ENCODE peak calls at places on chromosomes 2 and 18, in eight cellular contexts. D is coronary artery; V is brain microvascular endothelial cell; L is right lobe of liver; C is SK-N-SH; X is K562; R is CD8-positive, alpha-beta T cell; M is AG04450. H is an unnamed sample.

GRCh38 chr18:9694174-9694573 is 13.9 kb upstream of the RAB31 start:
- DNase-seq in D (no peak), V (no peak), L (no peak), C (no peak), X (no peak), R (no peak), M (no peak), H (no peak)

GRCh38 chr2:219551412-219551811 is 7.6 kb downstream of the TMEM198 start:
- DNase-seq in D (no peak), V (no peak), L (no peak), C (peak), X (peak), R (no peak), M (no peak), H (no peak)

GRCh38 chr2:196239622-196240587 is 68.5 kb upstream of the STK17B start:
- DNase-seq in D (no peak), V (peak), L (peak), C (no peak), X (peak), R (peak), M (no peak), H (peak)

GRCh38 chr2:73931531-73932500 is 5.1 kb downstream of the DGUOK start:
- DNase-seq in D (no peak), V (peak), L (no peak), C (no peak), X (no peak), R (peak), M (no peak), H (no peak)

GRCh38 chr2:219073413-219074129 is 12.8 kb upstream of the IHH start:
- DNase-seq in D (no peak), V (peak), L (no peak), C (peak), X (peak), R (no peak), M (peak), H (no peak)

GRCh38 chr2:107621186-107621835 is 205.4 kb upstream of the RGPD4 start:
- DNase-seq in D (no peak), V (no peak), L (no peak), C (no peak), X (no peak), R (no peak), M (no peak), H (no peak)

GRCh38 chr2:96409543-96410184 is 74.1 kb downstream of the NCAPH start:
- DNase-seq in D (no peak), V (no peak), L (peak), C (peak), X (no peak), R (no peak), M (no peak), H (no peak)

GRCh38 chr2:74181739-74182138 is 3.1 kb upstream of the MOB1A start:
- DNase-seq in D (no peak), V (no peak), L (no peak), C (peak), X (peak), R (no peak), M (no peak), H (peak)

GRCh38 chr2:20617081-20617575 is 33.8 kb downstream of the HS1BP3 start:
- DNase-seq in D (peak), V (no peak), L (peak), C (peak), X (peak), R (no peak), M (no peak), H (peak)

GRCh38 chr2:231671617-231672350 is 36.5 kb upstream of the PTMA start:
- DNase-seq in D (peak), V (no peak), L (no peak), C (no peak), X (no peak), R (no peak), M (no peak), H (peak)

GRCh38 chr2:180077295-180077906 is 70.3 kb upstream of the CWC22 start:
- DNase-seq in D (no peak), V (no peak), L (no peak), C (peak), X (no peak), R (no peak), M (peak), H (no peak)

DNA sequence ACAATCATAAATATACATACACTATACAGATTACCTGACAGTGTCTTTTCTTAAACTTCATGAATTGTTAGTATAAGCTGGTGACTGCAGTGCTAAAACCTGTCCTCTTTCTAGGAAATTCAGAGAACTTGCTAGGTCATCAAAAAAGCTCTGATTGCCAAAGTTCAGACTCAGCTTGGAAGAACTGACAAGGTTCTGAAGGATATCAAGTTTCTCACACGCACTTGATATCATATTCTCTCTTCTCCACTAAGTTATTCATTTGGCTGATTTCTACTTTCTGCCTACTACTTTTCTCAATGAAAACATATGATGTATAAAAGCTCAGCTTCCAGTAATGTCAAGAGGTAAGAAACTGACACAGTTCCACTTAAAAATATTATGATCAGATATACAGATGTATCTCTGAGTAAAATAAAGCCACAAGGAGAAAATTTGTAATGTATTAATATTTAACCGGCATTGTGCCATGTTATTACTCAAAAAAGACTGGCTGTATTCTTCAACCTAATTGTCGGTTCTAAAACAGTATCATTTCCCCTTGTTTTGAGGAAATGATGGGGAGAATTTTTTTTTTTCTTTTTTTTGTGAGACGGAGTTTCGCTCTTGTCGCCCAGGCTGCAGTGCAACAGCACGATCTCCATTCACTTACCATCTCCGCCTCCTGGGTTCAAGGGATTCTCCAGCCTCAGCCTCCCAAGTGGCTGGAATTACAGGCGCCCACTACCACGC is 2.4 kb downstream of the OSBPL1A start:
- DNase-seq in D (no peak), V (no peak), L (no peak), C (no peak), X (no peak), R (no peak), M (no peak), H (no peak)
- H3K4me3 ChIP-seq in D (no peak), V (no peak), L (no peak), C (no peak), X (no peak), R (no peak), M (no peak), H (no peak)

DNA sequence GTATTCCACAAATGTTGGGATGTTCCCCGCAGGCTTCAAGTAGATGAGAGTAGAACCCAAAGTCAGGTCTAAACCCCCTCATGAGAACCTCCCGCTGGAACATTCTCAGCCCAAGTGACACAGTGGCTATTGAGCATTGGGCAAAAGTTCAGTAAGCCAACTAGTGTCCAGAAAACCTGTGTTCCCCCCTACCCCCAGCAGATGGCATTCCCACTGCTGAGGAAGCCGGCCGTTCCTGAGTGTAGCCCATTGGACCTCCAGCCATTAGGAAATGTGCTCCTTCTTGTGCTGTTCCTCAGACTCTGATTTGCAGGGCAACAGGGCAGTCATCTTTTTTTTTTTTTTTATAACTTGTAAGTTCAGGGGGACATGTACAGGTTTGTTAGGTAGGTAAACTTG is 152.1 kb downstream of the NCK2 start:
- DNase-seq in D (peak), V (no peak), L (no peak), C (no peak), X (peak), R (no peak), M (no peak), H (no peak)
- TF ChIP-seq CTCF in D (no peak), V (peak), L (no peak), C (no peak), X (peak), R (no peak), M (no peak), H (no peak)

GRCh38 chr2:68812256-68812655 is 58.9 kb downstream of the BMP10 start:
- DNase-seq in D (no peak), V (peak), L (no peak), C (no peak), X (peak), R (no peak), M (no peak), H (no peak)

GRCh38 chr2:68811364-68811763 is 59.8 kb downstream of the BMP10 start:
- DNase-seq in D (no peak), V (no peak), L (peak), C (no peak), X (no peak), R (no peak), M (no peak), H (no peak)

GRCh38 chr2:68807821-68808266 is 63.4 kb downstream of the BMP10 start:
- DNase-seq in D (no peak), V (no peak), L (no peak), C (no peak), X (no peak), R (peak), M (no peak), H (peak)

GRCh38 chr2:68806511-68807109 is 64.6 kb downstream of the BMP10 start:
- DNase-seq in D (no peak), V (peak), L (no peak), C (no peak), X (peak), R (no peak), M (peak), H (no peak)

DNA sequence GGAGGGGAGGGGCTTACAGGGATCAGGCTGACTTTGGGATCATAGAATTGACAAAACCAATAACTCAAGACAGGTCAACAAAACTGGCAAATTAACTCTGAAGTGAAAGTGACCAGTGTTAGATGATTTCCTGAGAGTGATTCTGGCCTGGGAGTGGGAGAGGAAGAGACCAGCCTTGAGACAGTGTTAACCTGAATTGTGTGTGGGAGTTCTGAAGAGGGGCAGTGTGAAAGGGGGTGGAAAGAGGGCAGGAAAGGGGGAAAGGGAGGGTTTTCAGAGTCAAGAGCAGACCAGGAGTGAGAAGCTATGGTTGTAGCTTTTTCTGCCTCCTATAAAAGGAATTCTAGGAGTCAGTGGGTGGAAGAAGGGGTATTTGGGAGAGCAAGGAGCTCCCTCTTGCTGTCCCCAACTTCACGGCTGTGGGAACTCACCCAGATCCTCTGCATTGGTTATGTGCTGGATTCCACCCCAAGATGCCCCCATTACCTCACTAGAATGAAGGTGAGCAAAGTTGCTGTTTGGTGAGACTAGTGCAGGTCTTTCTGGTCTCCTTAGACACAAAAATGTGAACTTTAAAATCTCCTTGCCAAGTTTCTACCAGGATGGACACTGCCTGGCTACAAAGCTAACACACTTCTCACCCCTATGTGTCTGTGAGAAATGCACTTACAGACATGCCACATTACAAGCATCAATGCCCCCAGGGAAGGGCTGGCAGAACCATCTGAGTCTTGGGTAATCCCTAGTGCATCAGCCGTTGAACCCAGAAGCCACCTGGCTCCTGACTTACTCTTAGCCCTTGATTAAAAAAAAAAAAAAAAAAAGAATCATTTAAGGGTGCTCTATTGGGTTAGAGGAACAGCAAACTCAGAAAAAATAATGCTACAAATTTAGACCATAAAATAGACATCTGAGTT is 61.6 kb downstream of the BMP10 start:
- DNase-seq in D (no peak), V (no peak), L (no peak), C (no peak), X (no peak), R (peak), M (no peak), H (no peak)
- H3K4me3 ChIP-seq in D (no peak), V (no peak), L (no peak), C (no peak), X (no peak), R (no peak), M (no peak), H (no peak)

DNA sequence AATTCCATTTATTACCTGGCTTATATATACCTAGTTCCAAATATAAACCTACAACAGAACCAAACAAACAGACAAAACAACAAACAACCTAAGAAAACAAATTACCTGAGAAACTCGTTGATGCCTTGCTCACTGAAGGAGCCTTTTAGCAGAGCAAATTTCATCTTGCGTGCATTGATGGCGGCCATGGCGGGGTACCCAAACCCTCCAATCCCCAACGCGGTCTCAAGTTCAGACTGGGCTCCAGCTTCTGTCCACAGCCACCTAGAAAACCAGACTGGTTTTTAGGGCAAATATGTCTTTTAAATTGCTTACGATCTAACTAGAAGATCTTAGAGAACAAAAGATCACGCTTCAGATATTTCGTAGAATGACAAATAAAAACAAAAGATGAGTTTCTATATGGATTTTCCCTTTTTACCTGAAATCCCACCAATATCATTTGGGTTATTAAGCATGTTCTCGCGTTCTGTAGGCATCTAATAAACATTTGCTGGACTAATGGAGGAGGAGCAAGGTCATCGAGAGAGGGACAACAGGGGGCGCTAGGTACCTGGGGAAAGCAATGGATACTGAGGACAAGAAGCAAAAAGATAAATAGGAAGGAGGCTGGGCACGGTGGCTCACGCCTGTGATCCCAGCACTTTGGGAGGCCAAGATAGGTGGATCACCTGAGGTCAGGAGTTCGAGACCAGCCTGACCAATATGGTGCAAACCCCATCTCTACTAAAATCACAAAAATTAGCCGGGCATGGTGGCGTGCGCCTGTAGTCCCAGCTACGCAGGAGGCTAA is 25.2 kb downstream of the PDIA6 start:
- DNase-seq in D (no peak), V (no peak), L (no peak), C (peak), X (peak), R (peak), M (no peak), H (peak)
- TF ChIP-seq CTCF in D (no peak), V (peak), L (peak), C (peak), X (peak), R (no peak), M (peak), H (no peak)

DNA sequence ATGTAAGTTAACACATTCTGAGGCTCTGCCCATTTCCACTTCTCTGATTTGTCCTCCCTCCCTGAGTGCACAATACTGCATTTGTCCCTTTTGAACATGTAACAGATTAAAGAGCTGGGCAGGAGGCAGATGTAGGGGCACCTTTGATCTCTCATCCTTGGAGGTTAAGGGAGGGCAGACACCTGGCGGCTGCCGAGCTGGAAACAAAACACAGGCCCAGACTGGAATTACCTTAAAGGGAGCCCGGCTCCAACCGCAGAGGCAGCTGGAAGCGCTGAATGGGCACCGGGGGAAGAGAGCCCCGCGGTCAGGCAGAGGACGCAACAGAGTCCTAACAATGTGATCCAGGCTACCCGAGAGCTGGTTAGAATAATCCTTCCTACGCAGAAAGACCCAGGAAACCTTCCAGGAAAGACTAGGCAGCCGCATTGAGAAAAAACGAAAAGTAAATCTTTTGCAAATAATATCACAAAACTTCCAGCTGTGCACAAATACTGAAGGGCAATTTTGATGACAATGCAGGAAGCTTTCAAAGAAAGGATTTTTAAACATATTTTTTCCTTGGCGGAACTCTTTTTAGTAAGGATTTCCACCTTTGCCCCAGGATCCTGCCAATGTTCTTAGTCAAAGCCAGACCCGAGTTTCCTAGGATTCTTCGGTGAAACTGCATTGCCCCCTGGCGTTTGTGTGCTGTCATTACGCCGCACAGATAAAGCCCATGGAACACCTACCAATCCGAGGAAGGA is 216.0 kb downstream of the TGIF1 start:
- DNase-seq in D (peak), V (peak), L (peak), C (peak), X (peak), R (peak), M (peak), H (peak)
- H3K4me3 ChIP-seq in D (peak), V (peak), L (peak), C (no peak), X (no peak), R (no peak), M (no peak), H (no peak)

DNA sequence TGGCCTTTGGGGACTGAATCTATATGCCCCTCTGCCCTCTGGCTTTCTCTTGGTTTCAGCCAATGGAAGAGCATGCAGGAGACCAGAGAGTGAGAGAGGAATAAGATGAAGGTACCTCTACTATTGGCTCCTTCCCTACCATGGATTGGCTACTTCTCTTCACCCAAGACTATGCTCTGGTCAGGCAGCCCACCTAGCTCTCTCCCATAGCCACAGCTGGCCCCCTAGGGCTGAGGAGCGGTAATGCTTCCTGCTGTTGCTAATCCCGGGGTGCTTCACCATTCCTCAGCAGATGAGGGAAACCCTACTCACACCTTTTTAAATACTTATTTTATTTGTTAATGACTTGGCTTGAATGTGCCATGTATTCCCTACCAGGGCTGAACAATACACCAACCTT is 142.4 kb downstream of the MREG start:
- DNase-seq in D (no peak), V (no peak), L (no peak), C (peak), X (peak), R (no peak), M (no peak), H (no peak)
- TF ChIP-seq CTCF in D (no peak), V (peak), L (no peak), C (peak), X (peak), R (no peak), M (peak), H (no peak)

DNA sequence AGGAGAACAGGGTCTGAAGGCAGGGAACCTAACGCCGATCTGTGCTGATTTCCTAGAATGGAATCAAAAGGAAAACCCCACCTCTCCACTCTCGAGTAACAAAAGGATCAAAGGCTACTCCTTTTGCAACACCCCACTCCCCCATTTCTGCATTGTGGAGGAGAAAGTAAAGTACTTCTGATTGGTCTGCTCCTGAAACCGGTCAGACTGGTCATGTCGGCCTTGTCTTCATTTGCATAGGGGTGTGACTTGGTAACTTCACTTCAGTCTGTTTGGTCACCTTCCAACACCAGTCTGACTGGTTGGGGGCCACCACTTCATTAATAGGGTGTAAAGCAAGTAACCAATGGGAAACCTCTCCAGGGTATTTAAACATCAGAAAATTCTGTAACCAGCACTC is 771.9 kb downstream of the ERBB4 start:
- DNase-seq in D (no peak), V (no peak), L (no peak), C (no peak), X (no peak), R (no peak), M (no peak), H (peak)
- H3K4me3 ChIP-seq in D (no peak), V (no peak), L (no peak), C (no peak), X (no peak), R (no peak), M (no peak), H (no peak)

GRCh38 chr2:50476174-50476573 is 555.8 kb downstream of the NRXN1 start:
- DNase-seq in D (no peak), V (no peak), L (no peak), C (no peak), X (no peak), R (no peak), M (no peak), H (no peak)
- TF ChIP-seq CTCF in D (no peak), V (peak), L (peak), C (no peak), X (no peak), R (no peak), M (peak), H (no peak)